ENCODE peak calls at places on chromosomes 6 and 20, in ten cellular contexts. J is foreskin fibroblast, F is ACHN, N is heart right ventricle, P is NCI-H1417 treated with DMSO at 0.1 percent for 48 hours, W is H7, T is fibroblast of gingiva, L is RKO, A is nucleus accumbens, G is T-helper 2 cell. S is an unnamed sample.

GRCh38 chr20:23224806-23225205 is 125.8 kb upstream of the NXT1 start:
- DNase-seq in P (no peak), F (no peak), N (no peak), T (no peak), A (no peak), L (no peak), W (no peak), J (no peak), G (no peak), S (no peak)

GRCh38 chr6:160933256-160933655 is 58.3 kb upstream of the MAP3K4 start:
- DNase-seq in L (no peak), A (no peak), F (no peak), J (no peak), W (peak), G (no peak), N (no peak), P (no peak), T (no peak), S (no peak)

GRCh38 chr20:59686404-59687346 is 82.3 kb downstream of the PHACTR3 start:
- DNase-seq in A (no peak), J (no peak), F (no peak), G (no peak), P (no peak), W (no peak), N (no peak), L (no peak), T (no peak), S (no peak)

GRCh38 chr6:35489995-35490791 is 6.7 kb downstream of the TEAD3 start:
- DNase-seq in L (no peak), A (no peak), P (no peak), N (peak), G (no peak), W (peak), J (peak), F (no peak), T (peak), S (no peak)

GRCh38 chr20:1707588-1708449 is 50.2 kb upstream of the SIRPG start:
- DNase-seq in T (no peak), J (no peak), G (no peak), W (no peak), N (no peak), L (no peak), A (no peak), P (no peak), F (no peak), S (no peak)

GRCh38 chr6:132130530-132131298 is 179.5 kb upstream of the CCN2 start:
- DNase-seq in T (peak), W (no peak), J (peak), P (no peak), L (no peak), N (peak), G (no peak), A (no peak), F (no peak), S (no peak)

GRCh38 chr6:89313006-89313405 is 2.1 kb downstream of the GABRR2 start:
- DNase-seq in G (no peak), J (peak), N (peak), F (peak), A (no peak), T (peak), W (no peak), L (peak), P (no peak), S (no peak)

GRCh38 chr6:137978252-137978896 is 111.3 kb downstream of the TNFAIP3 start:
- DNase-seq in N (no peak), W (no peak), A (no peak), T (no peak), F (no peak), J (no peak), G (no peak), P (no peak), L (no peak), S (no peak)

GRCh38 chr6:108732101-108732870 is 115.9 kb upstream of the ARMC2 start:
- DNase-seq in P (no peak), W (no peak), F (no peak), T (no peak), G (no peak), L (peak), N (no peak), A (no peak), J (peak), S (no peak)

GRCh38 chr6:168025831-168026325 is 28.4 kb downstream of the KIF25 start:
- DNase-seq in J (no peak), T (peak), G (no peak), L (no peak), N (no peak), W (no peak), P (no peak), F (no peak), A (no peak), S (no peak)

GRCh38 chr20:3768342-3769130 is 983 bp upstream of the ADISSP start:
- DNase-seq in A (peak), N (peak), J (peak), T (peak), G (peak), P (peak), W (peak), F (peak), L (peak), S (peak)

GRCh38 chr6:88704980-88705379 is 258.4 kb downstream of the RNGTT start:
- DNase-seq in W (no peak), A (no peak), L (peak), T (no peak), F (no peak), N (no peak), P (no peak), J (no peak), G (no peak), S (no peak)

GRCh38 chr6:168377481-168377850 is 57.9 kb upstream of the DACT2 start:
- DNase-seq in N (peak), J (no peak), P (no peak), A (peak), G (no peak), T (no peak), W (peak), F (no peak), L (no peak), S (no peak)

GRCh38 chr6:21556506-21556905 is 37.0 kb upstream of the SOX4 start:
- DNase-seq in G (no peak), A (no peak), T (no peak), P (no peak), J (no peak), W (no peak), N (no peak), F (no peak), L (no peak), S (no peak)

GRCh38 chr6:87237804-87238203 is 82.4 kb downstream of the ZNF292 start:
- DNase-seq in F (peak), N (no peak), P (no peak), T (no peak), J (peak), G (no peak), L (peak), A (no peak), W (peak), S (no peak)

GRCh38 chr6:166097914-166098522 is 69.6 kb downstream of the TBXT start:
- DNase-seq in L (peak), J (peak), P (no peak), A (peak), N (peak), W (peak), F (peak), T (peak), G (no peak), S (peak)